ENCODE peak calls at places on chromosomes 2 and 18, in eight cellular contexts. One of them, this sample, is unnamed.

GRCh38 chr18:25873833-25874232 is 216.6 kb downstream of the SS18 start:
- DNase-seq in ovary: no peak
- DNase-seq in astrocyte of the spinal cord: no peak
- DNase-seq in GM13976: no peak
- DNase-seq in right lobe of liver: no peak
- DNase-seq in progenitor cell of endocrine pancreas: no peak
- DNase-seq in IMR-90: peak
- DNase-seq in HepG2: no peak
- DNase-seq in this sample: no peak

GRCh38 chr2:148930046-148930775 is 55.2 kb downstream of the KIF5C start:
- DNase-seq in ovary: no peak
- DNase-seq in astrocyte of the spinal cord: no peak
- DNase-seq in GM13976: no peak
- DNase-seq in right lobe of liver: no peak
- DNase-seq in progenitor cell of endocrine pancreas: no peak
- DNase-seq in IMR-90: no peak
- DNase-seq in HepG2: no peak
- DNase-seq in this sample: no peak

GRCh38 chr2:25567406-25567805 is 106.0 kb downstream of the DTNB start:
- DNase-seq in ovary: no peak
- DNase-seq in astrocyte of the spinal cord: peak
- DNase-seq in GM13976: peak
- DNase-seq in right lobe of liver: no peak
- DNase-seq in progenitor cell of endocrine pancreas: no peak
- DNase-seq in IMR-90: peak
- DNase-seq in HepG2: peak
- DNase-seq in this sample: peak

GRCh38 chr2:215171151-215171550 is 32.7 kb upstream of the ABCA12 start:
- DNase-seq in ovary: no peak
- DNase-seq in astrocyte of the spinal cord: peak
- DNase-seq in GM13976: peak
- DNase-seq in right lobe of liver: no peak
- DNase-seq in progenitor cell of endocrine pancreas: no peak
- DNase-seq in IMR-90: no peak
- DNase-seq in HepG2: no peak
- DNase-seq in this sample: no peak

GRCh38 chr18:79612291-79613108 is 67.1 kb upstream of the CTDP1 start:
- DNase-seq in ovary: peak
- DNase-seq in astrocyte of the spinal cord: no peak
- DNase-seq in GM13976: no peak
- DNase-seq in right lobe of liver: peak
- DNase-seq in progenitor cell of endocrine pancreas: no peak
- DNase-seq in IMR-90: no peak
- DNase-seq in HepG2: no peak
- DNase-seq in this sample: no peak

GRCh38 chr2:228048838-228049490 is 132.5 kb downstream of the SPHKAP start:
- DNase-seq in ovary: no peak
- DNase-seq in astrocyte of the spinal cord: peak
- DNase-seq in GM13976: no peak
- DNase-seq in right lobe of liver: no peak
- DNase-seq in progenitor cell of endocrine pancreas: peak
- DNase-seq in IMR-90: peak
- DNase-seq in HepG2: peak
- DNase-seq in this sample: no peak

GRCh38 chr2:230439590-230439989 is 23.6 kb downstream of the SP100 start:
- DNase-seq in ovary: no peak
- DNase-seq in astrocyte of the spinal cord: no peak
- DNase-seq in GM13976: no peak
- DNase-seq in right lobe of liver: no peak
- DNase-seq in progenitor cell of endocrine pancreas: no peak
- DNase-seq in IMR-90: no peak
- DNase-seq in HepG2: no peak
- DNase-seq in this sample: no peak

GRCh38 chr2:153106802-153107477 is 371.6 kb downstream of the RPRM start:
- DNase-seq in ovary: no peak
- DNase-seq in astrocyte of the spinal cord: no peak
- DNase-seq in GM13976: no peak
- DNase-seq in right lobe of liver: no peak
- DNase-seq in progenitor cell of endocrine pancreas: no peak
- DNase-seq in IMR-90: no peak
- DNase-seq in HepG2: no peak
- DNase-seq in this sample: no peak

GRCh38 chr2:233385489-233386044 is 31.3 kb downstream of the DGKD start:
- DNase-seq in ovary: no peak
- DNase-seq in astrocyte of the spinal cord: peak
- DNase-seq in GM13976: peak
- DNase-seq in right lobe of liver: no peak
- DNase-seq in progenitor cell of endocrine pancreas: no peak
- DNase-seq in IMR-90: no peak
- DNase-seq in HepG2: no peak
- DNase-seq in this sample: peak

GRCh38 chr2:61210332-61210981 is 48.5 kb downstream of the C2orf74 start:
- DNase-seq in ovary: no peak
- DNase-seq in astrocyte of the spinal cord: peak
- DNase-seq in GM13976: no peak
- DNase-seq in right lobe of liver: no peak
- DNase-seq in progenitor cell of endocrine pancreas: no peak
- DNase-seq in IMR-90: peak
- DNase-seq in HepG2: peak
- DNase-seq in this sample: no peak

GRCh38 chr2:204892506-204893255 is 347.4 kb downstream of the PARD3B start:
- DNase-seq in ovary: no peak
- DNase-seq in astrocyte of the spinal cord: peak
- DNase-seq in GM13976: no peak
- DNase-seq in right lobe of liver: no peak
- DNase-seq in progenitor cell of endocrine pancreas: no peak
- DNase-seq in IMR-90: peak
- DNase-seq in HepG2: no peak
- DNase-seq in this sample: no peak

GRCh38 chr2:30796723-30797122 is 10.5 kb downstream of the CAPN13 start:
- DNase-seq in ovary: no peak
- DNase-seq in astrocyte of the spinal cord: no peak
- DNase-seq in GM13976: no peak
- DNase-seq in right lobe of liver: no peak
- DNase-seq in progenitor cell of endocrine pancreas: no peak
- DNase-seq in IMR-90: no peak
- DNase-seq in HepG2: no peak
- DNase-seq in this sample: no peak

GRCh38 chr2:232522855-232523681 is 2.9 kb downstream of the PRSS56 start:
- DNase-seq in ovary: no peak
- DNase-seq in astrocyte of the spinal cord: no peak
- DNase-seq in GM13976: no peak
- DNase-seq in right lobe of liver: no peak
- DNase-seq in progenitor cell of endocrine pancreas: no peak
- DNase-seq in IMR-90: no peak
- DNase-seq in HepG2: no peak
- DNase-seq in this sample: no peak

GRCh38 chr18:48733854-48734253 is 195.0 kb downstream of the CTIF start:
- DNase-seq in ovary: no peak
- DNase-seq in astrocyte of the spinal cord: no peak
- DNase-seq in GM13976: no peak
- DNase-seq in right lobe of liver: no peak
- DNase-seq in progenitor cell of endocrine pancreas: no peak
- DNase-seq in IMR-90: no peak
- DNase-seq in HepG2: no peak
- DNase-seq in this sample: no peak

GRCh38 chr18:8616026-8616401 is 6.8 kb downstream of the RAB12 start:
- DNase-seq in ovary: no peak
- DNase-seq in astrocyte of the spinal cord: no peak
- DNase-seq in GM13976: no peak
- DNase-seq in right lobe of liver: no peak
- DNase-seq in progenitor cell of endocrine pancreas: no peak
- DNase-seq in IMR-90: no peak
- DNase-seq in HepG2: peak
- DNase-seq in this sample: no peak

GRCh38 chr2:156892449-156893335 is 364.8 kb upstream of the GALNT5 start:
- DNase-seq in ovary: no peak
- DNase-seq in astrocyte of the spinal cord: peak
- DNase-seq in GM13976: no peak
- DNase-seq in right lobe of liver: no peak
- DNase-seq in progenitor cell of endocrine pancreas: no peak
- DNase-seq in IMR-90: peak
- DNase-seq in HepG2: peak
- DNase-seq in this sample: peak

GRCh38 chr2:10462178-10463083 is 14.3 kb upstream of the ODC1 start:
- DNase-seq in ovary: no peak
- DNase-seq in astrocyte of the spinal cord: no peak
- DNase-seq in GM13976: no peak
- DNase-seq in right lobe of liver: no peak
- DNase-seq in progenitor cell of endocrine pancreas: no peak
- DNase-seq in IMR-90: no peak
- DNase-seq in HepG2: no peak
- DNase-seq in this sample: no peak

GRCh38 chr18:3713166-3713565 is 263.2 kb downstream of the TGIF1 start:
- DNase-seq in ovary: no peak
- DNase-seq in astrocyte of the spinal cord: no peak
- DNase-seq in GM13976: no peak
- DNase-seq in right lobe of liver: no peak
- DNase-seq in progenitor cell of endocrine pancreas: no peak
- DNase-seq in IMR-90: no peak
- DNase-seq in HepG2: no peak
- DNase-seq in this sample: no peak

GRCh38 chr2:43210125-43210466 is 16.3 kb downstream of the ZFP36L2 start:
- DNase-seq in ovary: no peak
- DNase-seq in astrocyte of the spinal cord: no peak
- DNase-seq in GM13976: no peak
- DNase-seq in right lobe of liver: no peak
- DNase-seq in progenitor cell of endocrine pancreas: no peak
- DNase-seq in IMR-90: no peak
- DNase-seq in HepG2: no peak
- DNase-seq in this sample: no peak

GRCh38 chr2:26235089-26235488 is 9.3 kb downstream of the HADHA start:
- DNase-seq in ovary: no peak
- DNase-seq in astrocyte of the spinal cord: no peak
- DNase-seq in GM13976: no peak
- DNase-seq in right lobe of liver: no peak
- DNase-seq in progenitor cell of endocrine pancreas: no peak
- DNase-seq in IMR-90: no peak
- DNase-seq in HepG2: peak
- DNase-seq in this sample: no peak

GRCh38 chr2:102103992-102104871 is 38.3 kb upstream of the IL1R1 start:
- DNase-seq in ovary: peak
- DNase-seq in astrocyte of the spinal cord: peak
- DNase-seq in GM13976: no peak
- DNase-seq in right lobe of liver: peak
- DNase-seq in progenitor cell of endocrine pancreas: no peak
- DNase-seq in IMR-90: peak
- DNase-seq in HepG2: no peak
- DNase-seq in this sample: peak

GRCh38 chr2:161981679-161982300 is 92.2 kb downstream of the DPP4 start:
- DNase-seq in ovary: no peak
- DNase-seq in astrocyte of the spinal cord: no peak
- DNase-seq in GM13976: no peak
- DNase-seq in right lobe of liver: no peak
- DNase-seq in progenitor cell of endocrine pancreas: no peak
- DNase-seq in IMR-90: no peak
- DNase-seq in HepG2: no peak
- DNase-seq in this sample: no peak

DNA sequence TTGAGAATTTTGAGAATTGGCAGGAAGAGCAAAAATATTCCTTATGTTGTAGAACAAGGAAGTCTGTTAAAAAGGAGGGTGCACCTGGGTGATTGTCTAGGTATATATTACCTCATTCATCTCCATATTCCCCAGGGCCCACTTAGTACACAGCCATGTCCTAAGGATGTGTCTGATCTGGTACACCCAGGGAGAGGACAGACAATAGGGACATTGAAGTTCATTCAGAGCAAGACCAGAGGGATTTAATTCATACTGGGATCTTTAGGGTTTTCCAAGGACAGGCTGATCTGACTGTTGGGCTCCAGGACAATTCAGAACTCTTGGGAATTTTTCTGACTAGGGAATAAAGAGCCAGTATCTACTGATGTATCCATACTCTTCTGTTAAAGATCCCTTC is 112.1 kb downstream of the PHLPP1 start:
- DNase-seq in ovary: no peak
- DNase-seq in astrocyte of the spinal cord: no peak
- DNase-seq in GM13976: no peak
- DNase-seq in right lobe of liver: no peak
- DNase-seq in progenitor cell of endocrine pancreas: no peak
- DNase-seq in IMR-90: no peak
- DNase-seq in HepG2: no peak
- DNase-seq in this sample: no peak
- TF ChIP-seq CTCF in ovary: no peak
- TF ChIP-seq CTCF in astrocyte of the spinal cord: no peak
- TF ChIP-seq CTCF in GM13976: no peak
- TF ChIP-seq CTCF in right lobe of liver: no peak
- TF ChIP-seq CTCF in progenitor cell of endocrine pancreas: no peak
- TF ChIP-seq CTCF in IMR-90: no peak
- TF ChIP-seq CTCF in HepG2: no peak
- TF ChIP-seq CTCF in this sample: no peak

GRCh38 chr2:238277695-238278094 is 10.7 kb downstream of the PER2 start:
- DNase-seq in ovary: no peak
- DNase-seq in astrocyte of the spinal cord: no peak
- DNase-seq in GM13976: no peak
- DNase-seq in right lobe of liver: no peak
- DNase-seq in progenitor cell of endocrine pancreas: no peak
- DNase-seq in IMR-90: no peak
- DNase-seq in HepG2: no peak
- DNase-seq in this sample: no peak
- TF ChIP-seq CTCF in ovary: no peak
- TF ChIP-seq CTCF in astrocyte of the spinal cord: peak
- TF ChIP-seq CTCF in GM13976: no peak
- TF ChIP-seq CTCF in right lobe of liver: no peak
- TF ChIP-seq CTCF in progenitor cell of endocrine pancreas: peak
- TF ChIP-seq CTCF in IMR-90: no peak
- TF ChIP-seq CTCF in HepG2: no peak
- TF ChIP-seq CTCF in this sample: no peak

DNA sequence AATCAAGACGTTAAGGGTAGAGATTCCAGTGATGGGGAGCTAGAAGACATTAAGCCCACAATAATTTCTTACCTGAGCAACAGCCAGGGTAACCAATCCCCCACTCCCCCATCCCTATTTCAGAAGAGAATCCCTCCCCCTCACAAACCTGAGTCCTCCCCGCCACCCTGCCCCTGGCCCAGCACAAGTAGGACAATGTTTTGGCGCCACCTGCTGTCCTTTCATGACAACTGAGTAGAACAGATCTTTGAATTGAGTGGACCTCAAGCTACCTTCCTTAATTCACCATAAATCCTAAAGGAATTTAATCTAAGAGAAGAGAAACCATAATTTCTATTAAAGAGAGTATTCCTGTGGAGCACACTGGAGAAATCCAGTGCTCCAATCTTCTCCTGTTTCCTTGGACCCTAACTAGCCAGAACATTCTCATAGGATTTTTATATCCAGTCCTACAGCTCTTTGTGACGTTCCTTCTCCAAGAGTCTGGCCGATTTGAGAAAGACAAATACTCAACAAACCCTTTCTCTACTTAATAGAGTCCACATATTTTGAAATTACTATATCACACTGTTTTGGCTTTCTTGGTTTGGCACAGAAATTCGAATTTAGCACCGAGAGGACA is 41.1 kb downstream of the NHEJ1 start:
- DNase-seq in ovary: peak
- DNase-seq in astrocyte of the spinal cord: peak
- DNase-seq in GM13976: peak
- DNase-seq in right lobe of liver: peak
- DNase-seq in progenitor cell of endocrine pancreas: peak
- DNase-seq in IMR-90: peak
- DNase-seq in HepG2: peak
- DNase-seq in this sample: peak
- TF ChIP-seq CTCF in ovary: no peak
- TF ChIP-seq CTCF in astrocyte of the spinal cord: peak
- TF ChIP-seq CTCF in GM13976: peak
- TF ChIP-seq CTCF in right lobe of liver: peak
- TF ChIP-seq CTCF in progenitor cell of endocrine pancreas: peak
- TF ChIP-seq CTCF in IMR-90: peak
- TF ChIP-seq CTCF in HepG2: peak
- TF ChIP-seq CTCF in this sample: peak

GRCh38 chr2:3424171-3424795 is 44.8 kb downstream of the TRAPPC12 start:
- DNase-seq in ovary: no peak
- DNase-seq in astrocyte of the spinal cord: no peak
- DNase-seq in GM13976: no peak
- DNase-seq in right lobe of liver: no peak
- DNase-seq in progenitor cell of endocrine pancreas: no peak
- DNase-seq in IMR-90: no peak
- DNase-seq in HepG2: no peak
- DNase-seq in this sample: no peak
- TF ChIP-seq CTCF in ovary: no peak
- TF ChIP-seq CTCF in astrocyte of the spinal cord: no peak
- TF ChIP-seq CTCF in GM13976: no peak
- TF ChIP-seq CTCF in right lobe of liver: no peak
- TF ChIP-seq CTCF in progenitor cell of endocrine pancreas: no peak
- TF ChIP-seq CTCF in IMR-90: no peak
- TF ChIP-seq CTCF in HepG2: no peak
- TF ChIP-seq CTCF in this sample: no peak